ENCODE peak calls at places on chromosomes 16 and 17, in seven cellular contexts. One of them, this sample, is unnamed.

GRCh38 chr16:89395150-89396142 is 94.9 kb downstream of the ANKRD11 start:
- DNase-seq in COR-L47: no peak
- DNase-seq in nucleus accumbens: peak
- DNase-seq in LHCN-M2: peak
- DNase-seq in heart left ventricle: peak
- DNase-seq in GM23248: peak
- DNase-seq in fibroblast of pulmonary artery: peak
- DNase-seq in this sample: peak

GRCh38 chr17:80477647-80478478 is 1.5 kb upstream of the NPTX1 start:
- DNase-seq in COR-L47: peak
- DNase-seq in nucleus accumbens: no peak
- DNase-seq in LHCN-M2: no peak
- DNase-seq in heart left ventricle: no peak
- DNase-seq in GM23248: peak
- DNase-seq in fibroblast of pulmonary artery: peak
- DNase-seq in this sample: peak

GRCh38 chr17:60086822-60087591 is 8.3 kb upstream of the HEATR6 start:
- DNase-seq in COR-L47: no peak
- DNase-seq in nucleus accumbens: no peak
- DNase-seq in LHCN-M2: peak
- DNase-seq in heart left ventricle: no peak
- DNase-seq in GM23248: peak
- DNase-seq in fibroblast of pulmonary artery: peak
- DNase-seq in this sample: no peak

GRCh38 chr16:85187002-85187401 is 74.7 kb upstream of the CIBAR2 start:
- DNase-seq in COR-L47: no peak
- DNase-seq in nucleus accumbens: no peak
- DNase-seq in LHCN-M2: no peak
- DNase-seq in heart left ventricle: no peak
- DNase-seq in GM23248: peak
- DNase-seq in fibroblast of pulmonary artery: peak
- DNase-seq in this sample: no peak

GRCh38 chr17:75065562-75066151 is 18.6 kb downstream of the KCTD2 start:
- DNase-seq in COR-L47: no peak
- DNase-seq in nucleus accumbens: no peak
- DNase-seq in LHCN-M2: no peak
- DNase-seq in heart left ventricle: no peak
- DNase-seq in GM23248: peak
- DNase-seq in fibroblast of pulmonary artery: peak
- DNase-seq in this sample: no peak

GRCh38 chr17:80002242-80002641 is 33.4 kb downstream of the TBC1D16 start:
- DNase-seq in COR-L47: no peak
- DNase-seq in nucleus accumbens: no peak
- DNase-seq in LHCN-M2: no peak
- DNase-seq in heart left ventricle: no peak
- DNase-seq in GM23248: no peak
- DNase-seq in fibroblast of pulmonary artery: no peak
- DNase-seq in this sample: no peak

GRCh38 chr17:36657763-36658490 is 56.5 kb downstream of the MRM1 start:
- DNase-seq in COR-L47: no peak
- DNase-seq in nucleus accumbens: no peak
- DNase-seq in LHCN-M2: no peak
- DNase-seq in heart left ventricle: no peak
- DNase-seq in GM23248: peak
- DNase-seq in fibroblast of pulmonary artery: peak
- DNase-seq in this sample: no peak

GRCh38 chr17:43039646-43040045 is 14.6 kb downstream of the RND2 start:
- DNase-seq in COR-L47: no peak
- DNase-seq in nucleus accumbens: no peak
- DNase-seq in LHCN-M2: no peak
- DNase-seq in heart left ventricle: no peak
- DNase-seq in GM23248: no peak
- DNase-seq in fibroblast of pulmonary artery: no peak
- DNase-seq in this sample: no peak

GRCh38 chr17:80474231-80474932 is 2.0 kb downstream of the NPTX1 start:
- DNase-seq in COR-L47: peak
- DNase-seq in nucleus accumbens: no peak
- DNase-seq in LHCN-M2: peak
- DNase-seq in heart left ventricle: no peak
- DNase-seq in GM23248: peak
- DNase-seq in fibroblast of pulmonary artery: peak
- DNase-seq in this sample: no peak

GRCh38 chr16:15950869-15951268 is 1.5 kb downstream of the ABCC1 start:
- DNase-seq in COR-L47: no peak
- DNase-seq in nucleus accumbens: no peak
- DNase-seq in LHCN-M2: no peak
- DNase-seq in heart left ventricle: no peak
- DNase-seq in GM23248: no peak
- DNase-seq in fibroblast of pulmonary artery: no peak
- DNase-seq in this sample: no peak

GRCh38 chr16:10668322-10669045 is 26.2 kb downstream of the TEKT5 start:
- DNase-seq in COR-L47: no peak
- DNase-seq in nucleus accumbens: peak
- DNase-seq in LHCN-M2: peak
- DNase-seq in heart left ventricle: no peak
- DNase-seq in GM23248: peak
- DNase-seq in fibroblast of pulmonary artery: peak
- DNase-seq in this sample: peak

GRCh38 chr17:75875182-75875939 is 3.0 kb downstream of the TRIM47 start:
- DNase-seq in COR-L47: peak
- DNase-seq in nucleus accumbens: no peak
- DNase-seq in LHCN-M2: no peak
- DNase-seq in heart left ventricle: no peak
- DNase-seq in GM23248: no peak
- DNase-seq in fibroblast of pulmonary artery: no peak
- DNase-seq in this sample: no peak

GRCh38 chr17:62617894-62618472 is 9.5 kb upstream of the MRC2 start:
- DNase-seq in COR-L47: no peak
- DNase-seq in nucleus accumbens: no peak
- DNase-seq in LHCN-M2: peak
- DNase-seq in heart left ventricle: no peak
- DNase-seq in GM23248: peak
- DNase-seq in fibroblast of pulmonary artery: peak
- DNase-seq in this sample: no peak

GRCh38 chr16:12027091-12027490 is 50.6 kb downstream of the SNX29 start:
- DNase-seq in COR-L47: peak
- DNase-seq in nucleus accumbens: no peak
- DNase-seq in LHCN-M2: no peak
- DNase-seq in heart left ventricle: no peak
- DNase-seq in GM23248: no peak
- DNase-seq in fibroblast of pulmonary artery: no peak
- DNase-seq in this sample: no peak

GRCh38 chr17:82814834-82815233 is 25.0 kb downstream of the ZNF750 start:
- DNase-seq in COR-L47: no peak
- DNase-seq in nucleus accumbens: no peak
- DNase-seq in LHCN-M2: no peak
- DNase-seq in heart left ventricle: no peak
- DNase-seq in GM23248: no peak
- DNase-seq in fibroblast of pulmonary artery: no peak
- DNase-seq in this sample: no peak

GRCh38 chr17:58513913-58514794 is at the start of gene MTMR4:
- DNase-seq in COR-L47: peak
- DNase-seq in nucleus accumbens: peak
- DNase-seq in LHCN-M2: peak
- DNase-seq in heart left ventricle: peak
- DNase-seq in GM23248: peak
- DNase-seq in fibroblast of pulmonary artery: peak
- DNase-seq in this sample: peak

GRCh38 chr17:55825213-55825612 is 74.4 kb downstream of the PCTP start:
- DNase-seq in COR-L47: peak
- DNase-seq in nucleus accumbens: no peak
- DNase-seq in LHCN-M2: peak
- DNase-seq in heart left ventricle: no peak
- DNase-seq in GM23248: no peak
- DNase-seq in fibroblast of pulmonary artery: no peak
- DNase-seq in this sample: no peak

GRCh38 chr16:62149646-62150045 is 113.4 kb upstream of the CDH8 start:
- DNase-seq in COR-L47: no peak
- DNase-seq in nucleus accumbens: no peak
- DNase-seq in LHCN-M2: no peak
- DNase-seq in heart left ventricle: no peak
- DNase-seq in GM23248: no peak
- DNase-seq in fibroblast of pulmonary artery: no peak
- DNase-seq in this sample: no peak

GRCh38 chr16:10428433-10429168 is 42.7 kb downstream of the ATF7IP2 start:
- DNase-seq in COR-L47: no peak
- DNase-seq in nucleus accumbens: no peak
- DNase-seq in LHCN-M2: no peak
- DNase-seq in heart left ventricle: no peak
- DNase-seq in GM23248: no peak
- DNase-seq in fibroblast of pulmonary artery: no peak
- DNase-seq in this sample: no peak

GRCh38 chr17:30278032-30278431 is 13.7 kb downstream of the BLMH start:
- DNase-seq in COR-L47: peak
- DNase-seq in nucleus accumbens: no peak
- DNase-seq in LHCN-M2: peak
- DNase-seq in heart left ventricle: peak
- DNase-seq in GM23248: peak
- DNase-seq in fibroblast of pulmonary artery: peak
- DNase-seq in this sample: no peak

GRCh38 chr16:66906916-66907836 is 11.5 kb downstream of the CDH16 start:
- DNase-seq in COR-L47: no peak
- DNase-seq in nucleus accumbens: no peak
- DNase-seq in LHCN-M2: no peak
- DNase-seq in heart left ventricle: peak
- DNase-seq in GM23248: no peak
- DNase-seq in fibroblast of pulmonary artery: no peak
- DNase-seq in this sample: no peak

GRCh38 chr17:1059131-1059795 is 62.3 kb downstream of the TIMM22 start:
- DNase-seq in COR-L47: no peak
- DNase-seq in nucleus accumbens: no peak
- DNase-seq in LHCN-M2: no peak
- DNase-seq in heart left ventricle: no peak
- DNase-seq in GM23248: no peak
- DNase-seq in fibroblast of pulmonary artery: no peak
- DNase-seq in this sample: no peak

GRCh38 chr16:60553316-60553801 is 1482.9 kb downstream of the CDH8 start:
- DNase-seq in COR-L47: no peak
- DNase-seq in nucleus accumbens: no peak
- DNase-seq in LHCN-M2: no peak
- DNase-seq in heart left ventricle: no peak
- DNase-seq in GM23248: no peak
- DNase-seq in fibroblast of pulmonary artery: no peak
- DNase-seq in this sample: no peak

GRCh38 chr16:49452108-49452507 is 78.5 kb downstream of the C16orf78 start:
- DNase-seq in COR-L47: no peak
- DNase-seq in nucleus accumbens: no peak
- DNase-seq in LHCN-M2: no peak
- DNase-seq in heart left ventricle: no peak
- DNase-seq in GM23248: no peak
- DNase-seq in fibroblast of pulmonary artery: no peak
- DNase-seq in this sample: no peak

GRCh38 chr17:33233855-33234228 is 59.3 kb downstream of the ASIC2 start:
- DNase-seq in COR-L47: no peak
- DNase-seq in nucleus accumbens: no peak
- DNase-seq in LHCN-M2: no peak
- DNase-seq in heart left ventricle: no peak
- DNase-seq in GM23248: peak
- DNase-seq in fibroblast of pulmonary artery: no peak
- DNase-seq in this sample: no peak

GRCh38 chr17:81253358-81254131 is 14.4 kb downstream of the NDUFAF8 start:
- DNase-seq in COR-L47: peak
- DNase-seq in nucleus accumbens: peak
- DNase-seq in LHCN-M2: no peak
- DNase-seq in heart left ventricle: no peak
- DNase-seq in GM23248: peak
- DNase-seq in fibroblast of pulmonary artery: peak
- DNase-seq in this sample: peak

GRCh38 chr16:66934138-66934838 is at the start of gene CIAO2B:
- DNase-seq in COR-L47: peak
- DNase-seq in nucleus accumbens: peak
- DNase-seq in LHCN-M2: peak
- DNase-seq in heart left ventricle: peak
- DNase-seq in GM23248: peak
- DNase-seq in fibroblast of pulmonary artery: peak
- DNase-seq in this sample: peak

GRCh38 chr17:39152134-39152884 is 872 bp upstream of the PLXDC1 start:
- DNase-seq in COR-L47: no peak
- DNase-seq in nucleus accumbens: peak
- DNase-seq in LHCN-M2: no peak
- DNase-seq in heart left ventricle: peak
- DNase-seq in GM23248: no peak
- DNase-seq in fibroblast of pulmonary artery: no peak
- DNase-seq in this sample: no peak

This sample was measured in substantia nigra.